ENCODE peak calls at places on chromosome 9, in seven cellular contexts. W is K562, Z is HFF-Myc, D is fibroblast of mammary gland, E is right atrium auricular region, X is IMR-90, L is OCI-LY7. B is an unnamed sample.

GRCh38 chr9:76441551-76442322 is 17.2 kb upstream of the GCNT1 start:
- DNase-seq in Z (no peak), E (no peak), L (no peak), D (peak), X (peak), W (peak), B (peak)

GRCh38 chr9:107242073-107243063 is 40.7 kb upstream of the RAD23B start:
- DNase-seq in L (no peak), E (no peak), Z (no peak), X (peak), D (peak), W (no peak), B (no peak)

GRCh38 chr9:6931913-6932312 is 174.1 kb downstream of the KDM4C start:
- DNase-seq in D (peak), L (no peak), E (peak), X (peak), W (peak), Z (no peak), B (peak)

GRCh38 chr9:91954841-91955471 is 4.9 kb upstream of the ROR2 start:
- DNase-seq in L (peak), X (peak), Z (peak), E (no peak), W (peak), D (peak), B (peak)

GRCh38 chr9:108186996-108187395 is 668.8 kb downstream of the ACTL7B start:
- DNase-seq in Z (no peak), W (no peak), E (no peak), X (peak), L (no peak), D (peak), B (no peak)

GRCh38 chr9:77097335-77097734 is 77.9 kb downstream of the FOXB2 start:
- DNase-seq in E (no peak), D (no peak), Z (no peak), X (no peak), L (no peak), W (no peak), B (no peak)

GRCh38 chr9:88983865-88984542 is 7.3 kb upstream of the S1PR3 start:
- DNase-seq in D (no peak), L (no peak), Z (no peak), X (no peak), W (no peak), E (no peak), B (no peak)

GRCh38 chr9:35791321-35791921 is at the start of gene NPR2:
- DNase-seq in W (no peak), L (no peak), E (no peak), D (no peak), Z (no peak), X (peak), B (no peak)

GRCh38 chr9:21104787-21105186 is 27.0 kb upstream of the IFNB1 start:
- DNase-seq in L (no peak), D (no peak), X (no peak), W (no peak), E (no peak), Z (no peak), B (no peak)

GRCh38 chr9:93675336-93676150 is 99.2 kb downstream of the PHF2 start:
- DNase-seq in W (no peak), D (no peak), X (no peak), L (no peak), Z (no peak), E (peak), B (no peak)

GRCh38 chr9:127961166-127961490 is 19.7 kb downstream of the EEIG1 start:
- DNase-seq in L (no peak), X (no peak), D (no peak), E (no peak), W (no peak), Z (no peak), B (no peak)

GRCh38 chr9:74551266-74551665 is 54.1 kb downstream of the RORB start:
- DNase-seq in L (no peak), E (no peak), X (no peak), W (no peak), D (peak), Z (no peak), B (peak)

GRCh38 chr9:38022995-38023394 is 46.0 kb downstream of the SHB start:
- DNase-seq in W (no peak), X (no peak), E (no peak), L (no peak), Z (no peak), D (no peak), B (no peak)

GRCh38 chr9:36864491-36865410 is 169.3 kb downstream of the PAX5 start:
- DNase-seq in L (peak), D (no peak), Z (no peak), E (no peak), W (no peak), X (no peak), B (no peak)

GRCh38 chr9:37002413-37003217 is 31.5 kb downstream of the PAX5 start:
- DNase-seq in Z (no peak), E (no peak), W (no peak), X (no peak), D (no peak), L (peak), B (no peak)

DNA sequence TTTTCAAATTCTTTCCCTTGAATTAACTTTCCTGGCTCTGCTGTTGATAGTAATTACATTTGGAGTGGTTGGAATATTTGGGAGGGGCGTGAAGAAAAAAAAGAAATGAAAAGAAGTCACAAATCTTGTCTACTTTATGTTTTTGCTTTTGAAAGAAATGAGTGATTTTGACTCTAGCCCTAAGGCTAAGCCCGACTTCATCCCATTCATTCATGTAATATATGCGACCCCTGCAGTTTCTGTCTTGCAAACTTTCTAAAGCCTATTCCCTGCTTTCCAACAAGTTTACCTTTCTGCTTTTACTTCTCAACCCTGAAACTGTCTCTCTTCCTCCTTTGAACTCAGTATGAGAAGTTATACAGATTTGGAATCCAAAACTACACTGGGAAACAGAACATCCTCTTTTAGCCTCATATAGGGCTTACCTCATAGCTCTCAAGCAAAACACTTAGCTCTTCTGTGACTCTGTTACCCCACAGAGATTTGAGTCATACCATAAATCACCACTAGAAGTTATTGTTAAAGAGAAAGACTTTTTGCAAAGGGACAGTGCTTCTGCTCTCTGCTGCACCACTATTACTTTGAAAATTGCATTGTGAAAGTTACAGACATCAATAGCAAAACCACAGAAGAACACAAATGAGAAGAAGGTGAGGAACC is 1.6 kb downstream of the CFAP95 start:
- DNase-seq in E (no peak), D (peak), Z (no peak), W (no peak), X (peak), L (no peak), B (no peak)
- TF ChIP-seq CTCF in E (no peak), D (no peak), Z (no peak), W (peak), X (no peak), L (no peak), B (no peak)

GRCh38 chr9:19517202-19517942 is 108.6 kb downstream of the ACER2 start:
- DNase-seq in E (no peak), Z (no peak), W (peak), L (peak), D (no peak), X (no peak), B (peak)
- TF ChIP-seq CTCF in E (no peak), Z (peak), W (peak), L (peak), D (peak), X (peak), B (no peak)

DNA sequence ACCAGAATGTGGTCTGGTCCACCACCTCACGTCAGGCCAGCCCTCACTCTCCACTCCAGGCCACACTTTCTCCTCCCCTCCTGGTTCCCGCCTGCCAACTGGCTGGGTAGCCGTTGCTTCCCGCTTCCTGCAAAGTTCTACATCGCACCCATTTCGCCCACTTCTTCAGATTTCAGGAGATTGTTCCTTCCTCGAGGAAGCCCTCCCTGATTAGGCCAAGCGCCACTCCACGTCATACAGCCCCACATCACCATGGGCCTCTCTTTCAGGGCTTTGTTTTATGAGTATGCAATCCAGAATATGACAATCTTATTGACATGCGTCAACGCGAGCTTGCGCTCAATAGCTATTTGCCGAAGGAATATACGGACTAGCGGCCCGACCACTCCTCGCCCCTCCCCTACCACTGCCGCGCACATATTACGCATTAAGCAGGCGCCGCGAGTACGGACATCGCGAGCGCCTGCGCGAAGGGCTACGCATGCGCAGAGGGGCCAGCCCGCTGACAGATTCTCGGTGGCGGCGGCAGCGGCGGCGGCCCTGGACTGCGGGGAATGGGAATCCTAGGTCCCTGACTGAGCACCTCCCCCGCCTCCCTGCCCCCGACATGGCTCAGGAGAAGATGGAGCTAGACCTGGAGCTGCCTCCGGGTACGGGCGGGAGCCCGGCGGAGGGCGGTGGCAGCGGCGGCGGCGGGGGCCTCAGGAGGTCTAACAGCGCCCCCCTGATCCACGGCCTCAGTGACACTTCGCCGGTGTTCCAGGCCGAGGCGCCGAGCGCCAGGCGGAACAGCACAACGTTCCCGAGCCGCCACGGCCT is 74.7 kb downstream of the PIP5K1B start:
- DNase-seq in D (peak), Z (peak), L (peak), E (peak), W (peak), X (peak), B (peak)
- TF ChIP-seq CTCF in D (no peak), Z (peak), L (peak), E (no peak), W (peak), X (peak), B (no peak)

GRCh38 chr9:129109504-129109903 is 1.1 kb downstream of the CRAT start:
- DNase-seq in E (peak), L (peak), W (peak), Z (no peak), X (no peak), D (peak), B (peak)
- TF ChIP-seq CTCF in E (no peak), L (no peak), W (no peak), Z (no peak), X (no peak), D (no peak), B (no peak)

GRCh38 chr9:4092793-4093709 is 206.8 kb downstream of the GLIS3 start:
- DNase-seq in W (no peak), D (no peak), L (no peak), E (no peak), X (peak), Z (no peak), B (no peak)
- TF ChIP-seq CTCF in W (no peak), D (no peak), L (no peak), E (no peak), X (no peak), Z (no peak), B (no peak)

GRCh38 chr9:129836342-129837007 is 1.2 kb downstream of the USP20 start:
- DNase-seq in Z (no peak), W (peak), X (no peak), D (no peak), E (no peak), L (peak), B (no peak)
- TF ChIP-seq CTCF in Z (no peak), W (no peak), X (no peak), D (no peak), E (no peak), L (no peak), B (no peak)

GRCh38 chr9:97109194-97109811 is 70.4 kb upstream of the CTSV start:
- DNase-seq in E (no peak), Z (peak), W (peak), L (peak), X (peak), D (peak), B (peak)
- TF ChIP-seq CTCF in E (no peak), Z (peak), W (peak), L (peak), X (peak), D (peak), B (peak)

DNA sequence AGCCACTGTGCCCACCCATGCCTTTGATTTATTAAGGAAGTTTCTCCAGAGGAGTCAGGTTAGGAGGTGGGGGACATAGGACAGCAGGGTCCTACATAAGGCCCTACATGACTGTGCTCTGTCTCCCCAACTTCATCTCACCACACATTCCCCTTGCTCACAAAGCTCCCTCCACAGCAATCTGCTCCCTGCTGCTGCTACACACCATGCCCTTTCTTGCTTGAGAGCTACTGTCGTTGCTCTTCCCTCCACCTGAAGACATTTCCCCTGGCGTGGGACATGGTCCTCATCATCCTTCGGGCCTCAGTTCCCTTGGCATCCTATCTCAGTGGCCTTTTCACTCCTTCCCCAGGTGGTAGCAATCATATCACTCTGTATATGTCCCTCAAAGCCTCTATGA is 75.9 kb upstream of the DAPK1 start:
- DNase-seq in E (no peak), L (no peak), X (no peak), D (no peak), Z (no peak), W (no peak), B (no peak)
- TF ChIP-seq CTCF in E (no peak), L (no peak), X (no peak), D (no peak), Z (no peak), W (no peak), B (no peak)

DNA sequence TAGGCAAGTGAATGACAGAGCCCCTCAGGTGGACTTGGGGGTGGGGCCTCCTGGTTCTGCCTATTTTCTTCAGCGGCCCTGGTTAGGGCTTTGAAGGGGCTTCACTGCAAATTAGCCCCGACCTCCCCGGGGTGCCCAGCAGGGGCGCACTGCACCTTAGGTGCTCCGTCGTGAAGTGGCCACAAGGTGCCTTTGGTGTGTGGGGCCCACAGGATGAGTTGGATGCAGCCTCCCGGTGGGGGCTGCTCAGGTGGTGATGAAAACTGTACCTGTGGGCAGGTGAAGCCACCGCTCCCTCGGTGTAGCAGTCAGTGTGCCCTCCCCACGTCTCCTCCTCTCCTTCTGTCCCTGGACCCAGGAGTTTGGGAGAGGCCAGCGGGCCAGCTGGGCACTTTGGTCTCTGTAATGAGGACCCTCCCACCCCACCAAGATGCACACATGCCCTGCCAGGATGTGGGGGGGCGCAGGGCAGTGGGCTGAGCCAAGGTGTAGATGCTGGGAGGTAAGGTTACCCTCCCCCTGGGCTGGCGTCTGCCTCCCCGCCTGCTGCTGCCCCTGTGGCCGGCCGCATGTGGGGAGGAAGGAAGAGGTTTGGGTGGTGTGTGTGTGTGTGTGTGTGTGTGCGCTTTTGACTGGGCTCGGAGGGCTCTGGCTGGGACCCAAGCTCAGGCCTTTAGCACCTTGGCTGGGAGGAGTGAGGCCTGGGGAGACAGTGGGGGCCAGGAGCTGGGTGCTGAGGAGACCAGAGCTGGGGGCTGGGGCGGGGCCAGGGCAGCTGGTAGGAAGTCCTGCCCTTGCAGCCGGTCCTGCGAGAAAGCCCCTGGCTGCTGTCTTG is 55.6 kb downstream of the RXRA start:
- DNase-seq in D (no peak), X (no peak), E (no peak), Z (no peak), L (peak), W (no peak), B (no peak)
- TF ChIP-seq CTCF in D (peak), X (peak), E (no peak), Z (peak), L (peak), W (peak), B (peak)

GRCh38 chr9:17134396-17134842 is 421 bp upstream of the CNTLN start:
- DNase-seq in X (peak), Z (peak), L (no peak), D (peak), E (no peak), W (no peak), B (peak)

GRCh38 chr9:17137576-17137975 is 2.7 kb downstream of the CNTLN start:
- DNase-seq in W (no peak), Z (no peak), E (no peak), X (peak), L (no peak), D (peak), B (no peak)

GRCh38 chr9:17138503-17138902 is 3.7 kb downstream of the CNTLN start:
- DNase-seq in W (no peak), D (no peak), L (no peak), Z (no peak), X (no peak), E (no peak), B (no peak)

GRCh38 chr9:17135578-17135904 is 701 bp downstream of the CNTLN start:
- DNase-seq in E (no peak), Z (no peak), X (no peak), W (no peak), D (peak), L (no peak), B (no peak)

DNA sequence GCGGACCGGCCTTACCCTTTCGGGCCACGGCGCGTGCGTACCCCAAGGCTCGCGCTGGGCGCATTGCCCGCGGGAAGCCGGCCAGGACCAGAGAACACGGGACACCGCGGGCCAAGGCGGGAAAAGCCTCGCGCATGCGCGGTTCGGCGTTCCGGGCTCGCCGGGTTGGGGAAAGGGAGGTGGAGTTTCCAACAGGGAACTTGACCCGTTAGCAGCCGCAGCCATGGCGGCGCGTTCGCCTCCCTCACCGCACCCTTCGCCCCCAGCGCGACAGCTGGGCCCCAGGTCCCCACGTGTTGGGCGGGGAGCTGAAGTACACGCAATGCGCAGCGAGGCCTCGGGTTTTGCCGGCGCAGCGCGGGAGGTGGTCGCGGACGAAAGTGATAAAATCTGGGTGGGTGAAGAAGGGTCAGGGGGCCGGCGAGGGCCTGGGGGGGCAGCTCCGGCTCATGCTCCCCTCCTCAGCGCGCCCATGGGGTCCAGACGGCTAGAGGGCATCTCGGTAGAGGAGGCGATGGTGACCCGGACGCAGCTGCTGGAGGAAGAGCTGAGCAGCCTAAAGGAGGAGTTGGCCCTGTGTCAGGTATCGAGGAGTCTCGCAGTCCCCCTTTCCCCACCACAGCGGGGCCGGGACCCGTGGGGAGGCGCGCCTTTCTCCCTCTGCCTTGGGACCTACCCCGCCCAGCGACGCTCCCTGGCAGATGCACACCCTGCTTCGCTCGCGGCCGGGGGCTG is at the start of gene CNTLN:
- DNase-seq in E (peak), X (peak), D (peak), W (no peak), L (no peak), Z (peak), B (peak)
- TF ChIP-seq CTCF in E (no peak), X (no peak), D (no peak), W (no peak), L (no peak), Z (no peak), B (no peak)

B was measured in MCF 10A.